ENCODE peak calls at places on chromosome 21, in four cellular contexts. Y, T, I and W are unnamed samples.

GRCh38 chr21:37172646-37173045 is 94.5 kb downstream of the VPS26C start:
- DNase-seq in Y (no peak), T (no peak), I (no peak), W (no peak)

GRCh38 chr21:36700961-36701911 is 2.3 kb downstream of the SIM2 start:
- DNase-seq in Y (no peak), T (no peak), I (no peak), W (no peak)

GRCh38 chr21:26883768-26884167 is 38.6 kb upstream of the ADAMTS1 start:
- DNase-seq in Y (no peak), T (no peak), I (no peak), W (no peak)

GRCh38 chr21:25717491-25718139 is 17.1 kb downstream of the ATP5PF start:
- DNase-seq in Y (no peak), T (peak), I (no peak), W (no peak)

GRCh38 chr21:40622531-40622930 is 224.4 kb downstream of the DSCAM start:
- DNase-seq in Y (no peak), T (no peak), I (no peak), W (no peak)

GRCh38 chr21:40706161-40706560 is 140.8 kb downstream of the DSCAM start:
- DNase-seq in Y (no peak), T (no peak), I (no peak), W (no peak)

GRCh38 chr21:16535100-16535418 is 805.3 kb downstream of the USP25 start:
- DNase-seq in Y (no peak), T (no peak), I (no peak), W (no peak)

GRCh38 chr21:17667256-17667655 is 54.6 kb upstream of the BTG3 start:
- DNase-seq in Y (no peak), T (no peak), I (no peak), W (no peak)

GRCh38 chr21:37139902-37140301 is 66.8 kb downstream of the TTC3 start:
- DNase-seq in Y (no peak), T (no peak), I (no peak), W (no peak)

GRCh38 chr21:33510826-33511225 is 19.3 kb upstream of the DNAJC28 start:
- DNase-seq in Y (no peak), T (peak), I (no peak), W (no peak)

GRCh38 chr21:30831194-30831765 is 1.7 kb upstream of the KRTAP7-1 start:
- DNase-seq in Y (no peak), T (peak), I (peak), W (no peak)

GRCh38 chr21:33490991-33491372 is 534 bp downstream of the DNAJC28 start:
- DNase-seq in Y (no peak), T (no peak), I (no peak), W (no peak)

GRCh38 chr21:17609681-17610080 is 3.0 kb downstream of the BTG3 start:
- DNase-seq in Y (no peak), T (no peak), I (no peak), W (no peak)

GRCh38 chr21:41425954-41426655 is at the start of gene MX1:
- DNase-seq in Y (peak), T (no peak), I (peak), W (peak)

GRCh38 chr21:26966360-26966977 is 419 bp downstream of the ADAMTS5 start:
- DNase-seq in Y (no peak), T (no peak), I (no peak), W (peak)

GRCh38 chr21:46347203-46347550 is 23.2 kb downstream of the PCNT start:
- DNase-seq in Y (no peak), T (no peak), I (no peak), W (no peak)

GRCh38 chr21:33514234-33514633 is 22.7 kb upstream of the DNAJC28 start:
- DNase-seq in Y (no peak), T (no peak), I (no peak), W (no peak)

GRCh38 chr21:20330652-20331051 is 667.6 kb upstream of the NCAM2 start:
- DNase-seq in Y (no peak), T (peak), I (no peak), W (no peak)

GRCh38 chr21:42114646-42115045 is 43.5 kb downstream of the UMODL1 start:
- DNase-seq in Y (no peak), T (no peak), I (no peak), W (no peak)

GRCh38 chr21:37412603-37413360 is 46.2 kb downstream of the DYRK1A start:
- DNase-seq in Y (no peak), T (no peak), I (no peak), W (no peak)

GRCh38 chr21:27206368-27206982 is 239.6 kb upstream of the ADAMTS5 start:
- DNase-seq in Y (no peak), T (no peak), I (no peak), W (no peak)

GRCh38 chr21:27024316-27024715 is 57.4 kb upstream of the ADAMTS5 start:
- DNase-seq in Y (no peak), T (no peak), I (no peak), W (no peak)

GRCh38 chr21:14530574-14530973 is 15.5 kb downstream of the SAMSN1 start:
- DNase-seq in Y (no peak), T (no peak), I (no peak), W (no peak)

GRCh38 chr21:36966066-36966845 is at the start of gene HLCS:
- DNase-seq in Y (no peak), T (peak), I (peak), W (peak)

GRCh38 chr21:36706951-36707762 is 8.2 kb downstream of the SIM2 start:
- DNase-seq in Y (no peak), T (peak), I (no peak), W (no peak)

GRCh38 chr21:15050588-15051377 is 14.0 kb downstream of the NRIP1 start:
- DNase-seq in Y (no peak), T (no peak), I (no peak), W (no peak)

GRCh38 chr21:42614811-42615342 is 38.5 kb upstream of the PDE9A start:
- DNase-seq in Y (no peak), T (peak), I (peak), W (no peak)

DNA sequence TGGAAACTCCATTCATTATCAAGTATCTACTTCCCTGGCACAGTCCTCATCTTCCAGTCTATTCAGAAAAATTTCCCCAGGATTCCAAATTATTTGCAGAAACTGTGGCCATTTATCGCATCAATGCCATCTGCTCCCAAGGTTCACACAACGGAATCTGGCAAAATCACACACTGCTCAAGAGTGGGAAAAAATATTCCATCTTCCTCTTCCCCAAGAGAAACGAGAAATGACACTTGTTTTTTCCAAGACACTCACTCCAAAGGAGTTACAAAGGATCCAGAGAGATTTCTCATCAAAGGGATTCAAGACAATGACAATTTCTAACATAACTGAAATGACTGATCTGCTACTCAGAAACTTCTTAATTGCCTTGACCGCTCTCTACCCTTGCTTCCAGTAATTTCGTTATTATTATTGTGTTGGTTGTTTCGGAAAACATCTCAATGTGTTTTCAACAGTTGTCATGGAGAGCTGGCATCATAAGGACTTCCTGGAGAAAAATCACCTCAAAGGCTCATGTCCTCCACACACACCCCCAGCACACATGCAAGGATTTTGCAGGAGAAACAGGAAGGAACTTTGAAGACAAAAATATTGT is 128.0 kb downstream of the PSMG1 start:
- DNase-seq in Y (no peak), T (no peak), I (peak), W (no peak)
- TF ChIP-seq SPI1 in Y (no peak), T (no peak), I (no peak), W (no peak)

GRCh38 chr21:29299906-29300546 is 1.3 kb downstream of the BACH1 start:
- DNase-seq in Y (peak), T (peak), I (no peak), W (no peak)
- TF ChIP-seq SPI1 in Y (no peak), T (peak), I (peak), W (no peak)

DNA sequence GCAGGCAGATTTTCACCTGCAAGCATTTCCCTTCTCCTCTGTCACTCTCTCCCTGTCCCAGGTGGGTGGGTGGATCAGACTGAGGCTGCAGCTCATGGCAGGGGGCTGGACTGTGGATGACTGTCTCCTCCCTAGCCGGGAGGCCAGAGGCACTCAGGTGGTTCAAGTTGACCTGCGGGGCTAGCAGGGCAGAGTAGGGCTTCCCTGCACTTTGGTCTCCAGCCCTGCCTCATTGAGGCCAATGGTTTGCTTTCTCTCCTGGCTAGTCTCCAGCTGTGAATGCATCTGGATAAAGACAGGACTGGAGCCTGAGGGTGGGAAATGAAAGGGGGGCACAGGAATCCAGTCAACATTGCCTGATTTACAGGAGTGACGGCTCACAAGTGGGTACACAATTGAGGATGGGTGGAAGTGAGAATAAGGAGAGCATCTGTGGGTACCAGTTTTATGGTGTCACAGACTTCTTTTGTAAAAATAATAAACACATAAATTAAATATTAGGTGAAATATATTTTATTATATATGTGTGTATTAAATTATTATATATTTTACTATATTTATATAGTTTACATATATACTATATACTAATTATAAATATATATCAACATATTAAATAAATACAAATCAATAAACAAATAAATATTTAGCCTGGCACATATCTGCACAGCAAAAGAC is 25.6 kb downstream of the RUNX1 start:
- DNase-seq in Y (no peak), T (no peak), I (no peak), W (no peak)
- TF ChIP-seq SPI1 in Y (no peak), T (no peak), I (no peak), W (no peak)

GRCh38 chr21:44304846-44305245 is 5.0 kb downstream of the PFKL start:
- DNase-seq in Y (no peak), T (peak), I (no peak), W (peak)
- TF ChIP-seq SPI1 in Y (no peak), T (no peak), I (no peak), W (no peak)

GRCh38 chr21:35677298-35677841 is 383.0 kb downstream of the SETD4 start:
- DNase-seq in Y (no peak), T (no peak), I (no peak), W (no peak)
- TF ChIP-seq SPI1 in Y (no peak), T (no peak), I (no peak), W (no peak)

DNA sequence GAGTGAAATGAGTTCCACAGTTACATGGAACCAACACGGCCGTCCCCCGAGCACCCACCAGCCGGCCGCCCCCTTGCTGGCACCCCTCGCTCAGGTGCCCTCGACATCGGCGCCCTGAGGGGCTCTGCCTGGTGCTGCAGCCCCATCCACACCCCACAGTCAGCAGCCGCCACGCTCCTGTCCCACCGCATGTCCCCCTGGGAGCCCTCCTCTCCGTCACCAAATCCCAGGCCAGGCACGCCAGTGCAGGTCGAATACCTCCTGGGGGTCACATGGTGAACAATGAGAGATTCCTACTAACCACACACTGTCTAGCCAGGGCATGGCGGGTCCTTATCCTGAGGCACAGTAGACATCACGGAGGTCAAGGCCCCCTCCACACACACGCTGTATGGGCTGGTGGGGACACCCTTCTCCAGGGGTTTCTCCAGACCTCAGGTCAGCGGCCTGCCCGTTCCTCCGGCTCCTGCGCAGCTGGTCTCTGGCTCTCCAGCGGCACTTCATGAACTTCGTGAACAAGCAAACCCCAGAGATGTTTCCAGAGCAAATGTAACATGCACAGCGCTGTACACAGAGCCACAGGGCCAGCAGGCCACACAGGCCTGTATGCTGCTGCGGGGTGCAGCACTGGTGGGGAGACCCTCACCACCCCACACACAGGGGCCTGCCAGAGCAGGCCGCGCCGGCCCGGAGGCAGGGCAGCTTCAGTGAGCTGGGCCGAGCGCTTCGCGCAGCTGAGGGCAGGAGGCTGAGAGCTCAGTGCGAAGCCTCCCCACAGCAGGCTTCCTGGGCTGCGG is 21.8 kb downstream of the POFUT2 start:
- DNase-seq in Y (no peak), T (no peak), I (no peak), W (no peak)
- TF ChIP-seq SPI1 in Y (no peak), T (no peak), I (no peak), W (no peak)